ENCODE peak calls at places on chromosomes 3 and 15, in eight cellular contexts. C, R, M, P, W, Z, U and D are unnamed samples.

GRCh38 chr3:133962879-133963278 is 66.8 kb downstream of the SLCO2A1 start:
- DNase-seq in C (peak; percentile 59), R (no peak), M (no peak), P (no peak), W (no peak), Z (no peak), U (no peak), D (no peak)

GRCh38 chr3:171976526-171976925 is 62.9 kb upstream of the FNDC3B start:
- DNase-seq in C (no peak), R (no peak), M (no peak), P (no peak), W (no peak), Z (no peak), U (no peak), D (no peak)

GRCh38 chr3:97956051-97956450 is 16.2 kb downstream of the RIOX2 start:
- DNase-seq in C (no peak), R (no peak), M (no peak), P (no peak), W (no peak), Z (no peak), U (no peak), D (no peak)

GRCh38 chr3:148840419-148840818 is 12.8 kb downstream of the CPB1 start:
- DNase-seq in C (no peak), R (no peak), M (no peak), P (no peak), W (no peak), Z (no peak), U (no peak), D (no peak)

GRCh38 chr3:69116162-69116561 is 6.2 kb downstream of the LMOD3 start:
- DNase-seq in C (no peak), R (no peak), M (no peak), P (no peak), W (no peak), Z (no peak), U (no peak), D (no peak)

GRCh38 chr3:55543228-55543627 is 56.1 kb upstream of the WNT5A start:
- DNase-seq in C (no peak), R (no peak), M (no peak), P (no peak), W (no peak), Z (no peak), U (no peak), D (no peak)

GRCh38 chr3:58625196-58625595 is 41.4 kb downstream of the FAM3D start:
- DNase-seq in C (no peak), R (no peak), M (no peak), P (no peak), W (no peak), Z (no peak), U (no peak), D (no peak)

GRCh38 chr3:195905970-195906864 is 2.1 kb downstream of the TNK2 start:
- DNase-seq in C (no peak), R (no peak), M (no peak), P (no peak), W (peak; percentile 58), Z (no peak), U (no peak), D (no peak)

GRCh38 chr15:100433304-100433703 is 91.5 kb upstream of the ADAMTS17 start:
- DNase-seq in C (no peak), R (no peak), M (no peak), P (no peak), W (no peak), Z (no peak), U (no peak), D (no peak)

GRCh38 chr3:170558417-170558816 is 27.5 kb downstream of the SLC7A14 start:
- DNase-seq in C (no peak), R (no peak), M (no peak), P (no peak), W (no peak), Z (no peak), U (no peak), D (no peak)

GRCh38 chr15:77607111-77607893 is 25.4 kb downstream of the LINGO1 start:
- DNase-seq in C (no peak), R (no peak), M (no peak), P (no peak), W (no peak), Z (no peak), U (no peak), D (no peak)

GRCh38 chr15:68341851-68342336 is 64.3 kb downstream of the FEM1B start:
- DNase-seq in C (no peak), R (no peak), M (no peak), P (no peak), W (no peak), Z (peak; percentile 61), U (no peak), D (no peak)

GRCh38 chr3:192352142-192352541 is 375.2 kb downstream of the FGF12 start:
- DNase-seq in C (no peak), R (no peak), M (no peak), P (no peak), W (no peak), Z (no peak), U (no peak), D (no peak)

GRCh38 chr15:42094512-42094963 is at the start of gene PLA2G4D:
- DNase-seq in C (peak; percentile 25), R (no peak), M (peak; percentile 27), P (no peak), W (no peak), Z (peak; percentile 77), U (no peak), D (no peak)

GRCh38 chr3:58111513-58112184 is 99.1 kb downstream of the DNASE1L3 start:
- DNase-seq in C (peak; percentile 79), R (no peak), M (peak; percentile 91), P (no peak), W (peak; percentile 94), Z (peak; percentile 88), U (no peak), D (peak; percentile 80)

GRCh38 chr3:52433328-52434060 is 11.4 kb downstream of the SEMA3G start:
- DNase-seq in C (no peak), R (no peak), M (no peak), P (no peak), W (no peak), Z (no peak), U (no peak), D (peak; percentile 53)

GRCh38 chr15:25171856-25172687 is 217.3 kb downstream of the SNRPN start:
- DNase-seq in C (no peak), R (no peak), M (no peak), P (peak; percentile 86), W (no peak), Z (peak; percentile 16), U (peak; percentile 3), D (peak; percentile 40)

GRCh38 chr3:36362973-36363372 is 17.3 kb upstream of the STAC start:
- DNase-seq in C (no peak), R (peak; percentile 18), M (no peak), P (no peak), W (no peak), Z (no peak), U (peak; percentile 67), D (no peak)

GRCh38 chr3:28215407-28215806 is 26.0 kb upstream of the CMC1 start:
- DNase-seq in C (no peak), R (no peak), M (no peak), P (no peak), W (no peak), Z (no peak), U (no peak), D (no peak)

GRCh38 chr15:56971571-56971970 is 53.1 kb downstream of the TCF12 start:
- DNase-seq in C (no peak), R (no peak), M (no peak), P (no peak), W (no peak), Z (no peak), U (no peak), D (no peak)

GRCh38 chr3:101941253-101942039 is 92.1 kb downstream of the NFKBIZ start:
- DNase-seq in C (no peak), R (no peak), M (no peak), P (no peak), W (no peak), Z (no peak), U (no peak), D (no peak)

GRCh38 chr3:101939391-101939790 is 90.1 kb downstream of the NFKBIZ start:
- DNase-seq in C (no peak), R (no peak), M (no peak), P (no peak), W (no peak), Z (no peak), U (no peak), D (no peak)

GRCh38 chr3:101942356-101942755 is 93.0 kb downstream of the NFKBIZ start:
- DNase-seq in C (no peak), R (no peak), M (no peak), P (no peak), W (no peak), Z (no peak), U (no peak), D (no peak)

GRCh38 chr3:101938262-101938847 is 89.0 kb downstream of the NFKBIZ start:
- DNase-seq in C (no peak), R (no peak), M (no peak), P (no peak), W (no peak), Z (no peak), U (no peak), D (no peak)

GRCh38 chr3:101940521-101940992 is 91.2 kb downstream of the NFKBIZ start:
- DNase-seq in C (no peak), R (no peak), M (no peak), P (no peak), W (no peak), Z (peak; percentile 68), U (no peak), D (no peak)
- TF ChIP-seq POLR2A in C (no peak), R (no peak), M (no peak), P (no peak), W (no peak), Z (no peak), U (no peak), D (no peak)

GRCh38 chr15:87145686-87146085 is 1066.0 kb downstream of the AGBL1 start:
- DNase-seq in C (no peak), R (no peak), M (no peak), P (no peak), W (no peak), Z (no peak), U (no peak), D (no peak)
- TF ChIP-seq POLR2A in C (no peak), R (no peak), M (no peak), P (no peak), W (no peak), Z (no peak), U (no peak), D (no peak)

GRCh38 chr3:45130476-45130875 is 15.7 kb downstream of the CDCP1 start:
- DNase-seq in C (no peak), R (no peak), M (no peak), P (no peak), W (no peak), Z (no peak), U (no peak), D (no peak)
- TF ChIP-seq POLR2A in C (no peak), R (no peak), M (no peak), P (no peak), W (no peak), Z (no peak), U (no peak), D (no peak)

GRCh38 chr3:141313091-141313683 is 55.1 kb upstream of the ZBTB38 start:
- DNase-seq in C (no peak), R (no peak), M (no peak), P (no peak), W (no peak), Z (no peak), U (no peak), D (no peak)
- TF ChIP-seq POLR2A in C (no peak), R (no peak), M (no peak), P (no peak), W (no peak), Z (no peak), U (no peak), D (no peak)

GRCh38 chr15:55196458-55197361 is at the start of gene RSL24D1:
- DNase-seq in C (peak; percentile 96), R (peak; percentile 97), M (peak; percentile 97), P (peak; percentile 98), W (peak; percentile 97), Z (peak; percentile 99), U (peak; percentile 98), D (peak; percentile 98)
- TF ChIP-seq POLR2A in C (no peak), R (peak; percentile 95), M (no peak), P (no peak), W (peak; percentile 75), Z (peak; percentile 80), U (peak; percentile 57), D (no peak)